ENCODE peak calls at places on chromosomes 11 and 22, in six cellular contexts. H, U, S, C, A and K are unnamed samples.

GRCh38 chr11:111324277-111324720 is 26.0 kb downstream of the POU2AF3 start:
- DNase-seq in H (no peak), U (no peak), S (no peak), C (no peak), A (no peak), K (no peak)

GRCh38 chr11:13434247-13435205 is 28.5 kb downstream of the BTBD10 start:
- DNase-seq in H (no peak), U (no peak), S (no peak), C (no peak), A (no peak), K (no peak)

GRCh38 chr11:129348813-129349212 is 26.8 kb upstream of the BARX2 start:
- DNase-seq in H (no peak), U (no peak), S (no peak), C (no peak), A (no peak), K (no peak)

GRCh38 chr11:15539645-15540044 is 424.9 kb downstream of the INSC start:
- DNase-seq in H (no peak), U (no peak), S (no peak), C (no peak), A (no peak), K (no peak)

GRCh38 chr11:726278-726915 is 20.4 kb downstream of the EPS8L2 start:
- DNase-seq in H (peak), U (peak), S (no peak), C (no peak), A (peak), K (no peak)

GRCh38 chr22:27086728-27087450 is 429.5 kb downstream of the MIAT start:
- DNase-seq in H (no peak), U (no peak), S (no peak), C (no peak), A (no peak), K (no peak)

GRCh38 chr11:73974611-73975478 is 7.8 kb downstream of the UCP2 start:
- DNase-seq in H (no peak), U (no peak), S (no peak), C (no peak), A (no peak), K (no peak)

GRCh38 chr11:10973416-10973815 is 115.6 kb upstream of the ZBED5 start:
- DNase-seq in H (no peak), U (no peak), S (no peak), C (peak), A (no peak), K (no peak)

GRCh38 chr22:49930128-49930527 is 11.7 kb downstream of the CRELD2 start:
- DNase-seq in H (no peak), U (no peak), S (no peak), C (no peak), A (no peak), K (no peak)

GRCh38 chr11:75406338-75406777 is 7.0 kb downstream of the RPS3 start:
- DNase-seq in H (no peak), U (no peak), S (no peak), C (peak), A (no peak), K (no peak)

GRCh38 chr22:32309585-32310251 is 47.9 kb upstream of the RFPL3 start:
- DNase-seq in H (no peak), U (no peak), S (no peak), C (no peak), A (peak), K (no peak)

GRCh38 chr11:2511421-2512369 is 66.9 kb downstream of the KCNQ1 start:
- DNase-seq in H (no peak), U (peak), S (peak), C (no peak), A (peak), K (no peak)